ENCODE peak calls at places on chromosome 21, in five cellular contexts. M is sigmoid colon, T is stomach, R is suprapubic skin, A is transverse colon. V is an unnamed sample. For H3K4me1, the result is how much of the 10 kb centered on the place peaks cover.

GRCh38 chr21:14523234-14523633 is 22.9 kb downstream of the SAMSN1 start:
- DNase-seq in A (no peak), R (no peak), T (no peak), M (no peak), V (no peak)

GRCh38 chr21:28832013-28832714 is 160.5 kb downstream of the LTN1 start:
- DNase-seq in T (no peak), A (no peak), M (no peak), R (no peak), V (no peak)

GRCh38 chr21:41195311-41195710 is 27.4 kb downstream of the BACE2 start:
- DNase-seq in R (no peak), A (no peak), T (no peak), M (no peak), V (no peak)

GRCh38 chr21:33762798-33763572 is 120.7 kb downstream of the ITSN1 start:
- DNase-seq in M (no peak), A (no peak), T (no peak), R (no peak), V (no peak)

GRCh38 chr21:25568230-25568629 is 39.1 kb downstream of the MRPL39 start:
- DNase-seq in M (peak), R (no peak), T (no peak), A (peak), V (no peak)

GRCh38 chr21:18951291-18952038 is 547.9 kb upstream of the TMPRSS15 start:
- DNase-seq in M (no peak), T (no peak), R (no peak), A (peak), V (no peak)

GRCh38 chr21:33396966-33397365 is 6.2 kb upstream of the IFNGR2 start:
- DNase-seq in R (no peak), A (no peak), M (no peak), T (no peak), V (no peak)

GRCh38 chr21:17585875-17586450 is 26.7 kb downstream of the BTG3 start:
- DNase-seq in R (no peak), T (no peak), A (no peak), M (no peak), V (no peak)

GRCh38 chr21:15005391-15005790 is 59.4 kb downstream of the NRIP1 start:
- DNase-seq in T (no peak), R (no peak), M (no peak), A (no peak), V (no peak)

GRCh38 chr21:27023186-27023585 is 56.3 kb upstream of the ADAMTS5 start:
- DNase-seq in R (no peak), A (no peak), M (no peak), T (no peak), V (no peak)

GRCh38 chr21:33578959-33579542 is 9.4 kb downstream of the DONSON start:
- DNase-seq in M (no peak), T (no peak), A (no peak), R (no peak), V (no peak)

GRCh38 chr21:34130598-34130985 is 57.2 kb downstream of the MRPS6 start:
- DNase-seq in M (no peak), A (no peak), R (no peak), T (no peak), V (no peak)

GRCh38 chr21:40016234-40016633 is 149.0 kb downstream of the PCP4 start:
- DNase-seq in T (no peak), A (no peak), R (no peak), M (no peak), V (no peak)

GRCh38 chr21:32726742-32727477 is 903 bp downstream of the SYNJ1 start:
- DNase-seq in M (no peak), R (no peak), T (no peak), A (peak), V (no peak)

GRCh38 chr21:15445327-15445726 is 284.5 kb upstream of the USP25 start:
- DNase-seq in T (no peak), M (no peak), A (no peak), R (no peak), V (no peak)

GRCh38 chr21:20882462-20883415 is 115.5 kb upstream of the NCAM2 start:
- DNase-seq in T (peak), M (no peak), A (peak), R (no peak), V (no peak)

GRCh38 chr21:32248616-32249550 is 30.0 kb downstream of the MIS18A start:
- DNase-seq in M (no peak), R (no peak), A (no peak), T (no peak), V (no peak)

GRCh38 chr21:26708223-26708800 is 135.2 kb upstream of the CYYR1 start:
- DNase-seq in R (no peak), T (no peak), A (no peak), M (no peak), V (no peak)

GRCh38 chr21:31594726-31595125 is 64.8 kb upstream of the SOD1 start:
- DNase-seq in A (no peak), R (no peak), M (no peak), T (no peak), V (no peak)

GRCh38 chr21:33441489-33442477 is 38.0 kb downstream of the TMEM50B start:
- DNase-seq in M (no peak), T (no peak), R (no peak), A (peak), V (no peak)

GRCh38 chr21:32382108-32382601 is 10.7 kb downstream of the URB1 start:
- DNase-seq in R (no peak), M (no peak), T (no peak), A (no peak), V (peak)

GRCh38 chr21:9750341-9751086 is 770.9 kb upstream of the TPTE start:
- DNase-seq in T (no peak), R (no peak), M (peak), A (no peak), V (no peak)

GRCh38 chr21:14453339-14453738 is 70.4 kb upstream of the HSPA13 start:
- DNase-seq in R (no peak), A (no peak), T (no peak), M (no peak), V (no peak)

GRCh38 chr21:26091480-26092018 is 79.0 kb downstream of the APP start:
- DNase-seq in A (no peak), M (no peak), T (no peak), R (no peak), V (no peak)

GRCh38 chr21:18772876-18773275 is 369.3 kb upstream of the TMPRSS15 start:
- DNase-seq in T (no peak), R (no peak), M (no peak), A (no peak), V (no peak)

GRCh38 chr21:33540711-33541104 is 1.2 kb downstream of the GART start:
- DNase-seq in T (no peak), R (no peak), A (no peak), M (no peak), V (no peak)

GRCh38 chr21:25396135-25396711 is 211.1 kb downstream of the MRPL39 start:
- DNase-seq in M (no peak), R (no peak), A (no peak), T (no peak), V (no peak)

GRCh38 chr21:17610862-17611261 is 1.8 kb downstream of the BTG3 start:
- DNase-seq in R (no peak), A (peak), T (peak), M (peak), V (peak)

GRCh38 chr21:16116067-16116466 is 386.3 kb downstream of the USP25 start:
- DNase-seq in T (no peak), A (no peak), R (no peak), M (no peak), V (no peak)

GRCh38 chr21:30104246-30104645 is 62.4 kb downstream of the CLDN17 start:
- DNase-seq in R (no peak), A (no peak), T (no peak), M (no peak), V (no peak)

GRCh38 chr21:40120944-40121575 is 253.8 kb downstream of the PCP4 start:
- DNase-seq in R (no peak), A (no peak), M (no peak), T (no peak), V (no peak)

GRCh38 chr21:21463456-21463855 is 465.2 kb downstream of the NCAM2 start:
- DNase-seq in T (no peak), M (no peak), A (no peak), R (no peak), V (no peak)

GRCh38 chr21:15140321-15141019 is 75.7 kb upstream of the NRIP1 start:
- DNase-seq in R (no peak), T (peak), A (peak), M (no peak), V (no peak)

GRCh38 chr21:31204801-31205200 is 139.3 kb downstream of the TIAM1 start:
- DNase-seq in T (no peak), M (no peak), R (no peak), A (no peak), V (no peak)

GRCh38 chr21:36129219-36129618 is 5.7 kb upstream of the CBR3 start:
- DNase-seq in T (no peak), R (no peak), A (no peak), M (peak), V (no peak)
- TF ChIP-seq POLR2AphosphoS5 in T (no peak), R (no peak), A (no peak), M (no peak), V (no peak)

DNA sequence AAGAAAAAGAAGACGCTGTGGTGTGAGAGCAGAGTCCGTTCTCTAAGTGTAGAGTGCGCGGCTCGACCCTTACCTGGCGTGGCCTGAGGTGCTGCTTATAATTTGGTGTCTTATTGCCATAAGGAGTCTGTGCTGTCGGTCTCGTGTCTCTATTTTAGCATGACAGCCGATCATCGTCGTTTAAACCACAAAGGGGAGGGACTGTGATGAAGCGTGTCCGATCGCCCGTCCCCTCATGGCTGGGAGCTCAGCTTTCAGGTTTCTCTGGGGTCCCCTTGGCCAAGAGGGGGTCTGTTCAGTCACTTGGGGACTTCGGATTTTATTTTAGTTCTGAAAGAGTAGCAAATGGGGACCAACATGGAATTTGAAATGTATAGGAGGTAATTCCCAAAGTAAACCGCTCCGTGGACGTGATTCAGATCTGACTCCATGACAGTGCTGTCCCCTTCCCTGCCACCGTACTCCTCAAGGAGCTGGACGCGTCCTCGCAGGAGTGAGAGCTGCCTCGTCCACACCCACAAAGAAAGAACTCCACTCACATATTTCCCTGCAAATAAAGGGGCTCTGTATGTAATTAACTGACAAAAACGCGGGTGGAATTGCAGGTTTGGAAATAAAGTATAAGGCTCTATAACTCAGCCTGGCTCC is 183.5 kb downstream of the ETS2 start:
- DNase-seq in T (no peak), M (no peak), R (no peak), A (no peak), V (no peak)
- H3K4me1 ChIP-seq in T (under half), M (half or more), R (half or more), A (half or more), V (under half)

DNA sequence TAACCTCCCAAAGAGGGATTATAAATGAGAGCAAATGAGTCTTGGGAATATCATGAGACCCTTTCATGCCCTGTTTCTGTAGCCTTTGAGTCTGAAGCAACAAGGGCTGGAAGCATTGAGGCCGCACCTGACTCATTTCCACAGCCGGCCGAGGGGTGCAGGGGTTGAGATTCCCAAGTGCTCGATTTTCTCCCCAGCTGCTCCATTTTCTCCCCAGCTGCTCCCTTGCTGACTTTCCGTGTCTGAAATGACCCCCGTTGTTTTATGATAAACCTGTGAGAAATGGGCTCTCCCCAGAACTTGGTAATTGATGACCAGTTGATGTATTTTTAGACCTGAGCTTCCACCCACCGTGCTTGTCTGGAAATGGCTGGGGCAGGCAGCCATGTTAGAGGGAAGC is 22.9 kb downstream of the SIM2 start:
- DNase-seq in M (peak), R (no peak), A (no peak), T (peak), V (no peak)
- H3K27ac ChIP-seq in M (no peak), R (no peak), A (no peak), T (no peak), V (no peak)

DNA sequence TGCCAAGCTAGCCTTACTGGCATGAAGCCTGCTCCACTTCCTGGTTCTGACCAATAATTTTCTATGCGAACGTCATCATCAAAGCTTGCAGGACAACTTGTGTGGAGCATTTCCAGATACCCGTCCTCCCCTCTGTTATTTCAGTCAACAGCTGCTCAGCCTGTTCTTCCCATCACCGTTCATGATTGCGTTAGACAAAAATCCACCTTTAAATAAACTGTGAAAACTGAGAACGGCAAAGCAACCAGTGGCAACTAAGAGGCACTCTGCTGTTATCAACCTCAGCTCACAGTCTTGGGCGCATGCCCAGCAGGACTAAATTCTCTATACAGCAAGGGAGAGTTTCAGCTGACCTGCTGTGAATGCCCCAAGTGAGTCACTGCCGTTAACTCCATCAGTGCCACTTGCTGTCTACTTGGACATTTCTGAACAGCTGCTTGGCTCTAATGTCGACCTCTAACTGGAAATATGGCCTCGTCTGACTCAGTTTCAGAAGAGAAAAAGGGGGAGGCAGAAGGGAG is 207.4 kb upstream of the RUNX1 start:
- DNase-seq in R (peak), A (peak), T (peak), M (peak), V (peak)
- TF ChIP-seq POLR2AphosphoS5 in R (no peak), A (peak), T (peak), M (no peak), V (peak)

GRCh38 chr21:43303240-43304178 is 123.4 kb downstream of the SIK1 start:
- DNase-seq in T (no peak), M (peak), A (no peak), R (peak), V (peak)

GRCh38 chr21:43305336-43305665 is 121.6 kb downstream of the SIK1 start:
- DNase-seq in R (no peak), T (no peak), A (no peak), M (peak), V (no peak)

GRCh38 chr21:43305811-43306311 is 121.1 kb downstream of the SIK1 start:
- DNase-seq in M (peak), T (no peak), R (peak), A (no peak), V (no peak)

GRCh38 chr21:43304206-43304605 is 122.7 kb downstream of the SIK1 start:
- DNase-seq in R (peak), M (peak), A (no peak), T (no peak), V (no peak)

GRCh38 chr21:43304621-43305335 is 122.2 kb downstream of the SIK1 start:
- DNase-seq in T (no peak), R (peak), M (peak), A (no peak), V (no peak)
- H3K4me1 ChIP-seq in T (under half), R (half or more), M (under half), A (under half), V (under half)

GRCh38 chr21:35427320-35428040 is 378.4 kb upstream of the RUNX1 start:
- DNase-seq in A (no peak), T (no peak), R (peak), M (peak), V (no peak)

GRCh38 chr21:35426897-35427296 is 377.8 kb upstream of the RUNX1 start:
- DNase-seq in M (no peak), R (no peak), T (no peak), A (no peak), V (no peak)

GRCh38 chr21:35428041-35428400 is 378.9 kb upstream of the RUNX1 start:
- DNase-seq in R (no peak), M (no peak), T (no peak), A (no peak), V (no peak)

GRCh38 chr21:35428927-35429326 is 379.8 kb upstream of the RUNX1 start:
- DNase-seq in A (no peak), T (no peak), M (no peak), R (no peak), V (no peak)

DNA sequence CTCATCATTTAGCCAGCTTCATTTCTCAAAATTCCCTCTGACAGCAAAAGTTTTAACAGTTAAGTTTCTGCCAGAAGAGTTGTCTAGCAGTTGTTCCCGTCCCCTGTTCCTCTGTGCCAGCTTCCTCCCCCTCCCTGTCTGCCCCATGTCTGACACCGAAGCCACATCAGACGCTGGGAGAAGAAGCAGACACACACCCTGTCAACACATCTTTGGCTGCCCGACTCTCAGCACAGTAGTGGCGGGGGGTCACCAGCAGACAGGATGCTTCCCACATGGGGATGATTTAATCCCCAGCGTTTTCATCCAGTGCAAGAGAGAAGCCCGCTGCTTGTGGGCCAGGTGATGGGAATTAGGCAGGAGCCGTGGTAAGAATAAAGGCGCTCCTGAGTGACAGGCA is 379.4 kb upstream of the RUNX1 start:
- DNase-seq in A (no peak), R (peak), T (no peak), M (peak), V (no peak)
- H3K27ac ChIP-seq in A (peak), R (peak), T (peak), M (peak), V (no peak)

GRCh38 chr21:23152130-23152529 is 2153.9 kb downstream of the NCAM2 start:
- DNase-seq in R (no peak), M (no peak), T (no peak), A (no peak), V (no peak)
- TF ChIP-seq POLR2AphosphoS5 in R (no peak), M (no peak), T (no peak), A (no peak), V (no peak)

GRCh38 chr21:45363921-45364463 is 41.0 kb upstream of the COL18A1 start:
- DNase-seq in T (peak), R (peak), M (peak), A (peak), V (peak)
- H3K4me1 ChIP-seq in T (under half), R (under half), M (under half), A (under half), V (under half)

GRCh38 chr21:42423685-42424084 is 20.0 kb downstream of the UBASH3A start:
- DNase-seq in R (no peak), A (no peak), T (no peak), M (no peak), V (no peak)
- H3K27ac ChIP-seq in R (no peak), A (no peak), T (no peak), M (no peak), V (no peak)